ENCODE peak calls at places on chromosome 15, in six cellular contexts. G is cardiac fibroblast, M is OCI-LY7, Q is BE2C, A is transverse colon, L is thoracic aorta. V is an unnamed sample.

GRCh38 chr15:91627473-91628309 is 225.8 kb upstream of the SLCO3A1 start:
- DNase-seq in G (no peak), M (no peak), Q (peak; percentile 45), A (peak; percentile 11), L (no peak), V (no peak)

GRCh38 chr15:90044916-90045371 is 43.8 kb downstream of the ZNF710 start:
- DNase-seq in G (no peak), M (no peak), Q (no peak), A (no peak), L (no peak), V (no peak)

GRCh38 chr15:63028442-63029110 is 14.0 kb upstream of the TPM1 start:
- DNase-seq in G (no peak), M (no peak), Q (no peak), A (no peak), L (no peak), V (no peak)

GRCh38 chr15:100786901-100787566 is 92.6 kb upstream of the ALDH1A3 start:
- DNase-seq in G (no peak), M (no peak), Q (no peak), A (no peak), L (no peak), V (no peak)

GRCh38 chr15:90184119-90184785 is 16.9 kb upstream of the SEMA4B start:
- DNase-seq in G (peak; percentile 80), M (no peak), Q (no peak), A (peak; percentile 89), L (peak; percentile 68), V (peak; percentile 90)

GRCh38 chr15:35506272-35506870 is 39.6 kb downstream of the DPH6 start:
- DNase-seq in G (no peak), M (no peak), Q (no peak), A (no peak), L (no peak), V (no peak)

GRCh38 chr15:54345301-54345700 is 367.1 kb downstream of the UNC13C start:
- DNase-seq in G (no peak), M (no peak), Q (no peak), A (no peak), L (no peak), V (no peak)

GRCh38 chr15:99324082-99324620 is 72.9 kb downstream of the LRRC28 start:
- DNase-seq in G (peak; percentile 93), M (no peak), Q (no peak), A (no peak), L (no peak), V (peak; percentile 70)

GRCh38 chr15:99411234-99411633 is 154.6 kb upstream of the MEF2A start:
- DNase-seq in G (no peak), M (no peak), Q (no peak), A (no peak), L (no peak), V (no peak)

GRCh38 chr15:65525622-65526021 is 4.6 kb upstream of the HACD3 start:
- DNase-seq in G (peak; percentile 47), M (no peak), Q (no peak), A (peak; percentile 36), L (no peak), V (peak; percentile 56)

GRCh38 chr15:66369773-66370651 is 13.5 kb upstream of the TIPIN start:
- DNase-seq in G (peak; percentile 74), M (peak; percentile 82), Q (no peak), A (no peak), L (no peak), V (peak; percentile 62)

GRCh38 chr15:50134524-50135024 is 15.5 kb upstream of the ATP8B4 start:
- DNase-seq in G (peak; percentile 84), M (no peak), Q (no peak), A (no peak), L (no peak), V (peak; percentile 70)

GRCh38 chr15:90519688-90520087 is 10.0 kb upstream of the CRTC3 start:
- DNase-seq in G (peak; percentile 60), M (no peak), Q (no peak), A (no peak), L (no peak), V (peak; percentile 36)

GRCh38 chr15:48672206-48672605 is 26.7 kb upstream of the FBN1 start:
- DNase-seq in G (peak; percentile 49), M (no peak), Q (no peak), A (no peak), L (no peak), V (no peak)

GRCh38 chr15:60580650-60581415 is 101.9 kb upstream of the ICE2 start:
- DNase-seq in G (no peak), M (peak; percentile 18), Q (no peak), A (no peak), L (no peak), V (no peak)

GRCh38 chr15:47787875-47788274 is 70.6 kb downstream of the SEMA6D start:
- DNase-seq in G (no peak), M (no peak), Q (peak; percentile 40), A (no peak), L (no peak), V (no peak)

DNA sequence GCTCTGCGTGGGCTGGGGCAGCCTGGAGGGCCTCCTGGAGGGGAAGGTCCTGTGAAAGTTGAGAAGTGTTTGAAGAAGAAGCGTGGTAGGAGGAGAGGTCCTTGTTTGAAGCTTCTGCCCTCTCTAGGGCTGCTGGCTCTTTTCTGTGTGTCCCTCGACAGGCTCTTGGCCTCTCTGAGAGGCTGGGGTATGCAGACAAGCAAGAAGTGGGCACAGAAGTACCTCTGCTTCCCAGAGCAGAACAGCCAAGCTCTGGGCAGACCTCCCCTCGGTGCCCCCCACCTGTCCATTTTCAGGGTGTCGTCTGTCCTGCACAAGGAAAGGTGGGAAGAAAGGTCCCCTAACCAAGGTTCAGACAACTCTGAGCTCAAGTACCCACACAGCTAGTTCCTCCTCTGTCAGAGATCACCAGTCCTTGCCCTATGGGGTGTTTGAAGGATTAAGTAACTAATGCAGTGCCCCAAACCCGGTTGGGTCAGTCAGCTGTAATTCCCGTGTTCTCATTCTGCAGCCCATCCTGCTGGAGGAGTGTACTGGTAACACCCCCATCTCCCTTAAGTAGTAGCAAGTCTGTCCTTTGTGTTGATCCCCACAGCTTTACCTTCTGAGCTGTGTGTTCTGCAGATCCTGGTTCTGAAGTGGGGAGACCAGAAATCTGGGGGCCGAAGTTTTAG is 6.3 kb downstream of the CSK start:
- DNase-seq in G (no peak), M (peak; percentile 54), Q (no peak), A (no peak), L (no peak), V (no peak)
- H3K4me3 ChIP-seq in G (no peak overlapping the region), M (peak overlapping the region; percentile 97), Q (no peak overlapping the region), A (no peak overlapping the region), L (peak overlapping the region; percentile 37), V (no peak overlapping the region)

DNA sequence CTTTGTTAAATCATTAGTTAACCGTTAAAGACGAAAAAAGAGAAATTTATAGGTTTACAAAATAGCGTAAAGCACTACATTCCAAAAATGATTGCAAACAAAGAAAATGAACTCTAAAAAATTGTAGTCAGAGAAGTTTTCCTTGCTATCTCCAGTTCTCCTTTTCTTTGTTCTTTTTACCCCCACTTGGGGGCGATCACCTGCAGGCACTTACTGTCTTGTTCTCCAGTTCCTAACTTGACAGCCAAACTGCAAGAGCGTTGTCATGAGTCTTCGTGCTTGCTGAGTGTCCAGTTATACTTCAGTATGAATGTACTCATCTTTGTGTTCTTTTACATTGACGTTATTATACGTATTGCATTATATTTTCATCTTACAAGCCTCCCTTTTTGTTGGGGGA is 54.5 kb downstream of the CHD2 start:
- DNase-seq in G (peak; percentile 33), M (peak; percentile 25), Q (peak; percentile 22), A (no peak), L (no peak), V (no peak)
- TF ChIP-seq CTCF in G (peak; percentile 46), M (peak; percentile 81), Q (peak; percentile 63), A (peak; percentile 19), L (no peak), V (peak; percentile 42)

DNA sequence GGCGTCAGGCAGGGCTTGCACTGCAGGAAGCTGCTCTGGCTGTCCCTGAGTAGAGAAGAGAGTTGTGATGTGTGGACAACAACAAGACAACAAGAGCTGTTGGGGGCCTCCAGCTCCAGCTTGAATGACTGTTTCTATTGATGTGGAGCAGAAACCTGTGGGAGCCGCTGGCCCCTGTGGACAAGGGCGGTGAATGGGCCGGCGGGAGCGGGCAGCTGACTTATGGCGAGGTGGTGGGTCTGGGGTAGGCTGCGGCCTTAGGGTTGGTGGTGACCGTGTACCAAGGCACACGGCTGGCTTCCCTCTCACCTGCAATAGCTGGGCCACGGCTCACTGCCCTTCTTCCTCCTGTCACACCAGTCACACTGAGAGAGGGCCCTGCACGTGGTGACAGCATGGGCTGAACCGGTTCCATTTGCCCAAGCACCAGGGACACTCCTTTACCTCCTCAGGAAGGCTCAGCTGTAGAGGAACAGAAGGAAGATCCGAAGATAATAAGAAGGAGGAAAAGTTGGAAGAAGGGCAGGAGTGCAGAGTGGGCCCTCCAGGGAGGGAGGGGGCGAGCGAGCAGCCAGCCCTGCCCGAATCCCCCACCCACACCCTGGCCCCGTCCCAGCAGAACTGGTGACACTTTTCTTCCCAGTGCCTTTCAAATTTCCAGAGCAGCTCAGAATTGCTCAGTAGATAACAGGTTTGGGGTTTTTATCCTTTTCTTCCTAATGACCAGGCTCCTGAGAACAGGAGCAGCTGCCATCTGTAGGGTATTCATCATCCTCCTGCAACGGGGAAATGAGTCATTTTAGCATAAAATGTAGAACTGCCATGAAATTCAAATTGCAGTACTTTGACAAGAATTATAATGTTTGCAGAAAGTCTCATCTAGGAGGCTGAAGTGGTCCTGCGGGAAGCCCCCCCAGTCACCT is 136.9 kb downstream of the TJP1 start:
- DNase-seq in G (peak; percentile 71), M (no peak), Q (no peak), A (no peak), L (no peak), V (peak; percentile 55)
- H3K4me3 ChIP-seq in G (no peak overlapping the region), M (no peak overlapping the region), Q (no peak overlapping the region), A (no peak overlapping the region), L (no peak overlapping the region), V (no peak overlapping the region)

DNA sequence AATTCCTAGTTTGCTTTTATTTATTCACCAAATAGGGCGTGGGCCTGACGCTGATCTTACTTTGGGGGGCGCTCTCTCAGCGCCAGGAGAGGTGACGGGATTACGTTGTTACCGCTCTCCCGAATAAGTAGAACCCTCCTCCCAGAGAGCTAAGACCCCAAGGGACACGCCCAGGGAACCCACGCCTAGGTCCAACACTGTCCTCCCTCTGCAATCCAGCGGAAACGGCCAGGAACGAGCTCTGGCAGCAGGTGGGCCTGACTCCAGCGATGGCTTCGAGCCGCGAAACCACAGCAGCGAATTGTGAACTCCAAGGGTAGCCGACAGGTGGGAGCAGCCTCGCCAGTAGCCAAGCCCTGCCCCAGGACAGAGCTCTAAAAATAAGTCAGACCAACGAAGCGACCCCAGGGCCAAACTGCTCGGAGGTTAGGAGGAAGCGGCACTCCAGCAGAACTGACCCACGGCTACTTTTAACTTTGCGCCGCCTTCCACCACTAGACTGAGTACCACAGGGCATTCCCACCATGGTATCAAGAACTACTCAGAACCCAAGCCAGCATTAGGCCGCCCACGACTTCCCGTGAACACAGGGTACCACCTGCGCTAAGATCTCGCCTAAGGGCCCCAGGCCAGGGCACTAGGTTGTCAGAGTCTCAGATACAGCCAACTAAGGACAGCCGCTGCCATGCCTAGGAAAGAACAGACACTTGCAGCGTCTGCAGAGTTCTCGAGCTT is 1.6 kb upstream of the SIN3A start:
- DNase-seq in G (peak; percentile 22), M (peak; percentile 78), Q (peak; percentile 46), A (peak; percentile 54), L (no peak), V (peak; percentile 13)
- TF ChIP-seq CTCF in G (no peak), M (peak; percentile 81), Q (peak; percentile 19), A (peak; percentile 6), L (no peak), V (no peak)

V was measured in fibroblast of pulmonary artery.